ENCODE peak calls at places on chromosomes 3 and 15, in four cellular contexts. One of them, this sample, is unnamed.
A peak's percentile ranks its signal among the peaks of the same experiment; 100 is the strongest.

GRCh38 chr3:74217467-74217866 is 397.0 kb downstream of the CNTN3 start:
- DNase-seq in K562: no peak
- DNase-seq in A549: no peak
- DNase-seq in HepG2: no peak
- DNase-seq in this sample: no peak

GRCh38 chr15:38705421-38706219 is 141.0 kb upstream of the RASGRP1 start:
- DNase-seq in K562: no peak
- DNase-seq in HepG2: no peak
- DNase-seq in A549: no peak
- DNase-seq in this sample: no peak

GRCh38 chr15:27250223-27250622 is 279.2 kb downstream of the GABRG3 start:
- DNase-seq in HepG2: no peak
- DNase-seq in A549: peak; percentile 12
- DNase-seq in K562: peak; percentile 22
- DNase-seq in this sample: no peak

GRCh38 chr15:70535071-70535954 is 228.0 kb downstream of the UACA start:
- DNase-seq in A549: no peak
- DNase-seq in K562: no peak
- DNase-seq in HepG2: no peak
- DNase-seq in this sample: no peak

GRCh38 chr15:79089331-79089889 is 1.2 kb downstream of the RASGRF1 start:
- DNase-seq in A549: no peak
- DNase-seq in HepG2: no peak
- DNase-seq in K562: no peak
- DNase-seq in this sample: peak; percentile 67

GRCh38 chr3:187750041-187750512 is 4.8 kb upstream of the BCL6 start:
- DNase-seq in HepG2: peak; percentile 92
- DNase-seq in A549: peak; percentile 66
- DNase-seq in K562: no peak
- DNase-seq in this sample: peak; percentile 56

GRCh38 chr3:168877899-168878298 is 782.2 kb upstream of the GOLIM4 start:
- DNase-seq in K562: no peak
- DNase-seq in A549: no peak
- DNase-seq in HepG2: no peak
- DNase-seq in this sample: no peak

GRCh38 chr3:86563358-86563970 is 427.5 kb downstream of the VGLL3 start:
- DNase-seq in HepG2: peak; percentile 34
- DNase-seq in A549: peak; percentile 57
- DNase-seq in K562: peak; percentile 26
- DNase-seq in this sample: no peak

GRCh38 chr3:114112696-114113095 is 56.2 kb downstream of the QTRT2 start:
- DNase-seq in A549: no peak
- DNase-seq in HepG2: no peak
- DNase-seq in K562: no peak
- DNase-seq in this sample: no peak

GRCh38 chr3:189806171-189806951 is 175.2 kb downstream of the TP63 start:
- DNase-seq in K562: no peak
- DNase-seq in HepG2: no peak
- DNase-seq in A549: no peak
- DNase-seq in this sample: peak; percentile 32

GRCh38 chr3:103862415-103862814 is 1427.6 kb downstream of the ZPLD1 start:
- DNase-seq in HepG2: no peak
- DNase-seq in K562: no peak
- DNase-seq in A549: no peak
- DNase-seq in this sample: no peak

GRCh38 chr3:15542641-15543040 is 21.1 kb upstream of the COLQ start:
- DNase-seq in K562: no peak
- DNase-seq in HepG2: no peak
- DNase-seq in A549: no peak
- DNase-seq in this sample: no peak

GRCh38 chr3:37867144-37867543 is 5.5 kb downstream of the CTDSPL start:
- DNase-seq in HepG2: no peak
- DNase-seq in A549: no peak
- DNase-seq in K562: no peak
- DNase-seq in this sample: no peak

GRCh38 chr3:50248387-50248786 is 12.4 kb downstream of the GNAI2 start:
- DNase-seq in HepG2: no peak
- DNase-seq in K562: no peak
- DNase-seq in A549: no peak
- DNase-seq in this sample: no peak

GRCh38 chr3:172750069-172750367 is 508 bp upstream of the ECT2 start:
- DNase-seq in A549: no peak
- DNase-seq in K562: no peak
- DNase-seq in HepG2: no peak
- DNase-seq in this sample: no peak

GRCh38 chr3:182364323-182364722 is 429.0 kb upstream of the ATP11B start:
- DNase-seq in A549: no peak
- DNase-seq in HepG2: no peak
- DNase-seq in K562: peak; percentile 52
- DNase-seq in this sample: no peak

GRCh38 chr3:114490829-114491228 is 197.0 kb downstream of the TIGIT start:
- DNase-seq in A549: no peak
- DNase-seq in K562: no peak
- DNase-seq in HepG2: no peak
- DNase-seq in this sample: no peak

GRCh38 chr3:189739396-189739795 is 108.2 kb downstream of the TP63 start:
- DNase-seq in K562: no peak
- DNase-seq in HepG2: no peak
- DNase-seq in A549: no peak
- DNase-seq in this sample: no peak

GRCh38 chr3:46965151-46965550 is 11.4 kb downstream of the CCDC12 start:
- DNase-seq in HepG2: no peak
- DNase-seq in K562: no peak
- DNase-seq in A549: no peak
- DNase-seq in this sample: no peak

GRCh38 chr3:50675179-50676030 is 678 bp downstream of the DOCK3 start:
- DNase-seq in K562: peak; percentile 18
- DNase-seq in HepG2: no peak
- DNase-seq in A549: no peak
- DNase-seq in this sample: peak; percentile 86

GRCh38 chr3:134762016-134762415 is 33.0 kb upstream of the EPHB1 start:
- DNase-seq in A549: no peak
- DNase-seq in K562: no peak
- DNase-seq in HepG2: no peak
- DNase-seq in this sample: no peak

GRCh38 chr3:184230603-184231528 is 1.5 kb downstream of the VWA5B2 start:
- DNase-seq in K562: no peak
- DNase-seq in HepG2: no peak
- DNase-seq in A549: no peak
- DNase-seq in this sample: peak; percentile 48

GRCh38 chr3:30689202-30689641 is 82.8 kb downstream of the TGFBR2 start:
- DNase-seq in A549: peak; percentile 42
- DNase-seq in K562: no peak
- DNase-seq in HepG2: no peak
- DNase-seq in this sample: no peak

GRCh38 chr3:179452166-179452544 is 885 bp upstream of the GNB4 start:
- DNase-seq in A549: no peak
- DNase-seq in K562: peak; percentile 24
- DNase-seq in HepG2: no peak
- DNase-seq in this sample: no peak

GRCh38 chr3:66656608-66657007 is 155.8 kb upstream of the LRIG1 start:
- DNase-seq in K562: no peak
- DNase-seq in HepG2: peak; percentile 3
- DNase-seq in A549: no peak
- DNase-seq in this sample: no peak

GRCh38 chr15:57861039-57861638 is 154.6 kb downstream of the POLR2M start:
- DNase-seq in K562: peak; percentile 74
- DNase-seq in HepG2: peak; percentile 50
- DNase-seq in A549: peak; percentile 74
- DNase-seq in this sample: no peak

GRCh38 chr15:68511073-68511991 is 67.5 kb upstream of the CORO2B start:
- DNase-seq in A549: no peak
- DNase-seq in K562: no peak
- DNase-seq in HepG2: no peak
- DNase-seq in this sample: no peak

GRCh38 chr3:105944721-105945120 is 75.9 kb upstream of the CBLB start:
- DNase-seq in HepG2: peak; percentile 4
- DNase-seq in K562: no peak
- DNase-seq in A549: peak; percentile 52
- DNase-seq in this sample: no peak

GRCh38 chr3:196284396-196284795 is 3.1 kb downstream of the PCYT1A start:
- DNase-seq in K562: no peak
- DNase-seq in A549: no peak
- DNase-seq in HepG2: no peak
- DNase-seq in this sample: no peak

GRCh38 chr3:196287405-196288140 is at the start of gene PCYT1A:
- DNase-seq in K562: peak; percentile 97
- DNase-seq in HepG2: peak; percentile 93
- DNase-seq in A549: peak; percentile 93
- DNase-seq in this sample: peak; percentile 90

GRCh38 chr3:196281962-196282361 is 5.6 kb downstream of the PCYT1A start:
- DNase-seq in K562: no peak
- DNase-seq in HepG2: no peak
- DNase-seq in A549: no peak
- DNase-seq in this sample: no peak

GRCh38 chr3:196288141-196288460 is 575 bp upstream of the PCYT1A start:
- DNase-seq in HepG2: no peak
- DNase-seq in A549: no peak
- DNase-seq in K562: no peak
- DNase-seq in this sample: no peak

GRCh38 chr3:196287066-196287404 is 491 bp downstream of the PCYT1A start:
- DNase-seq in HepG2: no peak
- DNase-seq in A549: peak; percentile 10
- DNase-seq in K562: no peak
- DNase-seq in this sample: no peak
- TF ChIP-seq ESRRA in HepG2: no peak
- TF ChIP-seq ESRRA in A549: no peak
- TF ChIP-seq ESRRA in K562: no peak
- TF ChIP-seq ESRRA in this sample: no peak

GRCh38 chr3:196208942-196209695 is 2.1 kb downstream of the ZDHHC19 start:
- DNase-seq in A549: no peak
- DNase-seq in K562: no peak
- DNase-seq in HepG2: no peak
- DNase-seq in this sample: no peak

GRCh38 chr3:196214783-196215441 is 1.4 kb upstream of the SLC51A start:
- DNase-seq in A549: no peak
- DNase-seq in HepG2: peak; percentile 75
- DNase-seq in K562: no peak
- DNase-seq in this sample: no peak

GRCh38 chr3:196207833-196208607 is 3.2 kb downstream of the ZDHHC19 start:
- DNase-seq in HepG2: no peak
- DNase-seq in K562: peak; percentile 94
- DNase-seq in A549: peak; percentile 57
- DNase-seq in this sample: peak; percentile 94

GRCh38 chr3:196207159-196207832 is 3.9 kb downstream of the ZDHHC19 start:
- DNase-seq in K562: peak; percentile 63
- DNase-seq in HepG2: no peak
- DNase-seq in A549: no peak
- DNase-seq in this sample: no peak

DNA sequence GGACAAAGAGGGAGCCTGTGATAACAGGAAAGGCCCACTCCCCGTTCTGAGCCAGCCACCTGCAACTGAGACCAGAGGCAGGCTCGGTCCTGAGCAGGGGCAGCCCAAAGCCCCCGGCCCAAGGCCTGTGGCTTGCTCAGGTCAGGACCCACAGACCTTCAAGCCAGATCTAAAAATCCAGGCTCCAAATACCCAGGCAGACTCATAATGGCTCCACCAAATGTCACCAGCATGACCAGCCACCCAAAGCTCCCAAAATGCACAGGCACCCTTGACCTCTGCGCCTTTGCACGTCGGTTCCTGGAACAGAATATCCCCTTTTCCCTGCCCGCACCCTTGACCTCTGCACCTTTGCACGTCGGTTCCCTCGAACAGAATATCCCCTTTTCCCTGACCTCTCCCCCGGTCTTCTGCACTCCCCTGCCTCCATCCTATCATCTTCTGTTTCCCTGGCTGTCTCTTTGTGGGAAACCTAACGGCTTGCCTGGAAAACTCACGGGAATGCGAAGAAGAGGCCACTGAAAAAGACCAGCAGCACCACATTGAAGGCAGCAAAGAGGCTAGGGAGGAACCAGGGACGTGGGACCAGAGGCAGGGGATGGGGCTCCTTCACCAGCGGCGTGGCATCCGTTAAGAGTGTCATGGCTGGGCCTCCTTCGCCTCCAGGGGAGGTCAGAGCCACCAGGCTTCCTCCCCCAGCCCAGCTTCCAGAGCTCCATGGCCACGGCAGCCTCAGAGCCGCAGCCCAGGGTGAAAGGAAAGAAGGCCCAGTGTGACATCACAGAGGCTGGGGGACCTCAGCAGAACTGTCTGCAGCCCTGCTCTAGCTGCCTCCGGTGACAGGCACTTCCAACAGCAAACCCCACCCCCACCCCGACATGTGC is at the start of gene ZDHHC19:
- DNase-seq in A549: no peak
- DNase-seq in K562: no peak
- DNase-seq in HepG2: no peak
- DNase-seq in this sample: no peak
- TF ChIP-seq JUN in A549: no peak
- TF ChIP-seq JUN in K562: no peak
- TF ChIP-seq JUN in HepG2: no peak
- TF ChIP-seq JUN in this sample: no peak

GRCh38 chr3:3086239-3086638 is 23.9 kb downstream of the IL5RA start:
- DNase-seq in A549: no peak
- DNase-seq in HepG2: no peak
- DNase-seq in K562: no peak
- DNase-seq in this sample: no peak

GRCh38 chr3:3088066-3088465 is 22.1 kb downstream of the IL5RA start:
- DNase-seq in K562: no peak
- DNase-seq in HepG2: no peak
- DNase-seq in A549: no peak
- DNase-seq in this sample: no peak

GRCh38 chr3:3085782-3086181 is 24.4 kb downstream of the IL5RA start:
- DNase-seq in HepG2: no peak
- DNase-seq in K562: no peak
- DNase-seq in A549: no peak
- DNase-seq in this sample: no peak

GRCh38 chr3:3087279-3087678 is 22.9 kb downstream of the IL5RA start:
- DNase-seq in HepG2: no peak
- DNase-seq in K562: no peak
- DNase-seq in A549: no peak
- DNase-seq in this sample: no peak

GRCh38 chr3:3089017-3089416 is 21.2 kb downstream of the IL5RA start:
- DNase-seq in K562: no peak
- DNase-seq in A549: no peak
- DNase-seq in HepG2: no peak
- DNase-seq in this sample: no peak
- TF ChIP-seq ESRRA in K562: no peak
- TF ChIP-seq ESRRA in A549: no peak
- TF ChIP-seq ESRRA in HepG2: no peak
- TF ChIP-seq ESRRA in this sample: no peak

GRCh38 chr3:139328356-139328755 is 15.5 kb upstream of the MRPS22 start:
- DNase-seq in A549: no peak
- DNase-seq in K562: no peak
- DNase-seq in HepG2: no peak
- DNase-seq in this sample: no peak
- TF ChIP-seq JUN in A549: no peak
- TF ChIP-seq JUN in K562: no peak
- TF ChIP-seq JUN in HepG2: no peak
- TF ChIP-seq JUN in this sample: no peak

This sample was measured in WTC11.